ENCODE peak calls at places on chromosome 18, in six cellular contexts. One of them, this sample, is unnamed.
A peak's percentile ranks its signal among the peaks of the same experiment; 100 is the strongest.

GRCh38 chr18:6521804-6522418 is 107.2 kb upstream of the L3MBTL4 start:
- DNase-seq in SK-N-SH: no peak
- DNase-seq in GM12878: peak; percentile 15
- DNase-seq in K562: peak; percentile 50
- DNase-seq in HepG2: peak; percentile 53
- DNase-seq in HCT116: no peak
- DNase-seq in this sample: peak; percentile 49

GRCh38 chr18:58960946-58961722 is 96.5 kb downstream of the ZNF532 start:
- DNase-seq in HCT116: no peak
- DNase-seq in SK-N-SH: no peak
- DNase-seq in HepG2: no peak
- DNase-seq in GM12878: no peak
- DNase-seq in K562: no peak
- DNase-seq in this sample: no peak

GRCh38 chr18:77676901-77677300 is 427.3 kb downstream of the GALR1 start:
- DNase-seq in HepG2: no peak
- DNase-seq in SK-N-SH: no peak
- DNase-seq in GM12878: no peak
- DNase-seq in K562: no peak
- DNase-seq in HCT116: no peak
- DNase-seq in this sample: no peak

GRCh38 chr18:59957957-59958356 is 58.2 kb downstream of the PMAIP1 start:
- DNase-seq in HCT116: peak; percentile 67
- DNase-seq in HepG2: peak; percentile 3
- DNase-seq in SK-N-SH: peak; percentile 78
- DNase-seq in GM12878: no peak
- DNase-seq in K562: peak; percentile 9
- DNase-seq in this sample: no peak

GRCh38 chr18:11037841-11038240 is 111.5 kb downstream of the PIEZO2 start:
- DNase-seq in HepG2: no peak
- DNase-seq in SK-N-SH: no peak
- DNase-seq in GM12878: no peak
- DNase-seq in K562: no peak
- DNase-seq in HCT116: no peak
- DNase-seq in this sample: no peak

GRCh38 chr18:3596324-3597158 is 146.6 kb downstream of the TGIF1 start:
- DNase-seq in K562: peak; percentile 82
- DNase-seq in HCT116: no peak
- DNase-seq in HepG2: peak; percentile 88
- DNase-seq in SK-N-SH: peak; percentile 69
- DNase-seq in GM12878: no peak
- DNase-seq in this sample: no peak

GRCh38 chr18:36692909-36693308 is 135.9 kb downstream of the TPGS2 start:
- DNase-seq in GM12878: no peak
- DNase-seq in HCT116: no peak
- DNase-seq in SK-N-SH: peak; percentile 35
- DNase-seq in K562: no peak
- DNase-seq in HepG2: no peak
- DNase-seq in this sample: no peak

GRCh38 chr18:58254873-58255511 is 211.0 kb downstream of the NEDD4L start:
- DNase-seq in HCT116: no peak
- DNase-seq in SK-N-SH: no peak
- DNase-seq in HepG2: no peak
- DNase-seq in K562: no peak
- DNase-seq in GM12878: no peak
- DNase-seq in this sample: no peak

GRCh38 chr18:59837586-59837985 is 62.2 kb upstream of the PMAIP1 start:
- DNase-seq in K562: peak; percentile 50
- DNase-seq in HCT116: peak; percentile 80
- DNase-seq in SK-N-SH: peak; percentile 64
- DNase-seq in GM12878: peak; percentile 82
- DNase-seq in HepG2: peak; percentile 52
- DNase-seq in this sample: peak; percentile 73

GRCh38 chr18:6731197-6731596 is 1.7 kb downstream of the ARHGAP28 start:
- DNase-seq in GM12878: no peak
- DNase-seq in K562: no peak
- DNase-seq in SK-N-SH: no peak
- DNase-seq in HepG2: no peak
- DNase-seq in HCT116: no peak
- DNase-seq in this sample: no peak

GRCh38 chr18:79572093-79572780 is 107.4 kb upstream of the CTDP1 start:
- DNase-seq in SK-N-SH: no peak
- DNase-seq in HCT116: no peak
- DNase-seq in K562: no peak
- DNase-seq in HepG2: no peak
- DNase-seq in GM12878: no peak
- DNase-seq in this sample: no peak

GRCh38 chr18:676747-677544 is 19.5 kb downstream of the TYMS start:
- DNase-seq in GM12878: no peak
- DNase-seq in SK-N-SH: no peak
- DNase-seq in HepG2: no peak
- DNase-seq in HCT116: no peak
- DNase-seq in K562: no peak
- DNase-seq in this sample: no peak

GRCh38 chr18:74234326-74235171 is 57.2 kb downstream of the CYB5A start:
- DNase-seq in GM12878: no peak
- DNase-seq in SK-N-SH: no peak
- DNase-seq in K562: no peak
- DNase-seq in HepG2: peak; percentile 98
- DNase-seq in HCT116: no peak
- DNase-seq in this sample: no peak

GRCh38 chr18:43009666-43010065 is 105.8 kb downstream of the RIT2 start:
- DNase-seq in HepG2: no peak
- DNase-seq in GM12878: no peak
- DNase-seq in SK-N-SH: no peak
- DNase-seq in HCT116: no peak
- DNase-seq in K562: no peak
- DNase-seq in this sample: no peak

GRCh38 chr18:3679254-3679653 is 229.3 kb downstream of the TGIF1 start:
- DNase-seq in SK-N-SH: no peak
- DNase-seq in HCT116: no peak
- DNase-seq in GM12878: no peak
- DNase-seq in HepG2: no peak
- DNase-seq in K562: no peak
- DNase-seq in this sample: no peak

GRCh38 chr18:76992226-76993084 is 140.1 kb downstream of the MBP start:
- DNase-seq in GM12878: no peak
- DNase-seq in HepG2: no peak
- DNase-seq in SK-N-SH: no peak
- DNase-seq in HCT116: no peak
- DNase-seq in K562: no peak
- DNase-seq in this sample: no peak

GRCh38 chr18:45538444-45538843 is 76.8 kb upstream of the SLC14A2 start:
- DNase-seq in HCT116: no peak
- DNase-seq in K562: no peak
- DNase-seq in SK-N-SH: no peak
- DNase-seq in HepG2: no peak
- DNase-seq in GM12878: no peak
- DNase-seq in this sample: no peak

GRCh38 chr18:1505856-1506255 is 601.2 kb downstream of the ADCYAP1 start:
- DNase-seq in SK-N-SH: no peak
- DNase-seq in GM12878: no peak
- DNase-seq in HCT116: no peak
- DNase-seq in K562: no peak
- DNase-seq in HepG2: no peak
- DNase-seq in this sample: no peak

GRCh38 chr18:76459687-76460350 is 35.2 kb downstream of the ZNF516 start:
- DNase-seq in HCT116: peak; percentile 15
- DNase-seq in SK-N-SH: no peak
- DNase-seq in HepG2: no peak
- DNase-seq in K562: no peak
- DNase-seq in GM12878: no peak
- DNase-seq in this sample: no peak

GRCh38 chr18:61637319-61637718 is 255.5 kb downstream of the RNF152 start:
- DNase-seq in SK-N-SH: no peak
- DNase-seq in GM12878: no peak
- DNase-seq in HCT116: no peak
- DNase-seq in HepG2: no peak
- DNase-seq in K562: no peak
- DNase-seq in this sample: no peak

GRCh38 chr18:61639886-61640285 is 252.9 kb downstream of the RNF152 start:
- DNase-seq in K562: no peak
- DNase-seq in HCT116: no peak
- DNase-seq in GM12878: no peak
- DNase-seq in HepG2: no peak
- DNase-seq in SK-N-SH: no peak
- DNase-seq in this sample: no peak

GRCh38 chr18:61637905-61638304 is 254.9 kb downstream of the RNF152 start:
- DNase-seq in GM12878: no peak
- DNase-seq in HepG2: no peak
- DNase-seq in HCT116: no peak
- DNase-seq in K562: no peak
- DNase-seq in SK-N-SH: no peak
- DNase-seq in this sample: peak; percentile 26

GRCh38 chr18:61635901-61636528 is 256.8 kb downstream of the RNF152 start:
- DNase-seq in SK-N-SH: peak; percentile 66
- DNase-seq in HCT116: peak; percentile 29
- DNase-seq in HepG2: peak; percentile 18
- DNase-seq in K562: peak; percentile 22
- DNase-seq in GM12878: no peak
- DNase-seq in this sample: no peak
- TF ChIP-seq JUND in SK-N-SH: no peak
- TF ChIP-seq JUND in HCT116: no peak
- TF ChIP-seq JUND in HepG2: no peak
- TF ChIP-seq JUND in K562: no peak
- TF ChIP-seq JUND in GM12878: no peak
- TF ChIP-seq JUND in this sample: no peak

GRCh38 chr18:22309191-22309590 is 108.5 kb downstream of the CTAGE1 start:
- DNase-seq in K562: no peak
- DNase-seq in GM12878: no peak
- DNase-seq in HepG2: no peak
- DNase-seq in HCT116: no peak
- DNase-seq in SK-N-SH: no peak
- DNase-seq in this sample: no peak
- TF ChIP-seq JUND in K562: no peak
- TF ChIP-seq JUND in GM12878: no peak
- TF ChIP-seq JUND in HepG2: no peak
- TF ChIP-seq JUND in HCT116: no peak
- TF ChIP-seq JUND in SK-N-SH: no peak
- TF ChIP-seq JUND in this sample: no peak

GRCh38 chr18:48605408-48605845 is 66.6 kb downstream of the CTIF start:
- DNase-seq in SK-N-SH: peak; percentile 58
- DNase-seq in HCT116: peak; percentile 29
- DNase-seq in HepG2: peak; percentile 73
- DNase-seq in GM12878: peak; percentile 23
- DNase-seq in K562: peak; percentile 65
- DNase-seq in this sample: peak; percentile 10
- TF ChIP-seq JUND in SK-N-SH: no peak
- TF ChIP-seq JUND in HCT116: no peak
- TF ChIP-seq JUND in HepG2: no peak
- TF ChIP-seq JUND in GM12878: no peak
- TF ChIP-seq JUND in K562: no peak
- TF ChIP-seq JUND in this sample: no peak

GRCh38 chr18:12751891-12752290 is 49.0 kb downstream of the PSMG2 start:
- DNase-seq in SK-N-SH: peak; percentile 52
- DNase-seq in HepG2: no peak
- DNase-seq in GM12878: no peak
- DNase-seq in HCT116: no peak
- DNase-seq in K562: no peak
- DNase-seq in this sample: no peak
- TF ChIP-seq JUND in SK-N-SH: no peak
- TF ChIP-seq JUND in HepG2: no peak
- TF ChIP-seq JUND in GM12878: no peak
- TF ChIP-seq JUND in HCT116: no peak
- TF ChIP-seq JUND in K562: no peak
- TF ChIP-seq JUND in this sample: no peak

DNA sequence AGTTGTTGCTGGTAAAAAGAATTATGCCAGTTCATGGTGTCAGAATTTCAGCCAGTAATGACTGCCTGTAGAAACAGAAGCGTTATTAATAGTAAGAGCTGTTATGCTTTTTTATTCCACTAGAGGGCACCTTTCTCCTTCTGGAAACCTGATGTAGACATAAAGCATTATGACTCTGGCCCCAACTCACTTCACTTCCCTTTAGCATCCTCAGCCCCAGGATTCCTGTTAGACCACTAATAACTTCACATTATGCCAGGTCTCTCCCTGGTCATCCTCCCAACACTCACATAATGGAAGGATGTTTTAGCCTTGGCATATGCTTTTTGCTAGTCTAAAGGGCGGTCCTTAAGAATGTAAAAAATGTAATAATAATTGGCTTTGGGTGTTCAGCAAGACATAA is 34.9 kb downstream of the C18orf54 start:
- DNase-seq in GM12878: no peak
- DNase-seq in HCT116: peak; percentile 68
- DNase-seq in K562: peak; percentile 35
- DNase-seq in SK-N-SH: peak; percentile 52
- DNase-seq in HepG2: peak; percentile 52
- DNase-seq in this sample: peak; percentile 66
- TF ChIP-seq JUND in GM12878: no peak
- TF ChIP-seq JUND in HCT116: no peak
- TF ChIP-seq JUND in K562: no peak
- TF ChIP-seq JUND in SK-N-SH: no peak
- TF ChIP-seq JUND in HepG2: no peak
- TF ChIP-seq JUND in this sample: no peak

DNA sequence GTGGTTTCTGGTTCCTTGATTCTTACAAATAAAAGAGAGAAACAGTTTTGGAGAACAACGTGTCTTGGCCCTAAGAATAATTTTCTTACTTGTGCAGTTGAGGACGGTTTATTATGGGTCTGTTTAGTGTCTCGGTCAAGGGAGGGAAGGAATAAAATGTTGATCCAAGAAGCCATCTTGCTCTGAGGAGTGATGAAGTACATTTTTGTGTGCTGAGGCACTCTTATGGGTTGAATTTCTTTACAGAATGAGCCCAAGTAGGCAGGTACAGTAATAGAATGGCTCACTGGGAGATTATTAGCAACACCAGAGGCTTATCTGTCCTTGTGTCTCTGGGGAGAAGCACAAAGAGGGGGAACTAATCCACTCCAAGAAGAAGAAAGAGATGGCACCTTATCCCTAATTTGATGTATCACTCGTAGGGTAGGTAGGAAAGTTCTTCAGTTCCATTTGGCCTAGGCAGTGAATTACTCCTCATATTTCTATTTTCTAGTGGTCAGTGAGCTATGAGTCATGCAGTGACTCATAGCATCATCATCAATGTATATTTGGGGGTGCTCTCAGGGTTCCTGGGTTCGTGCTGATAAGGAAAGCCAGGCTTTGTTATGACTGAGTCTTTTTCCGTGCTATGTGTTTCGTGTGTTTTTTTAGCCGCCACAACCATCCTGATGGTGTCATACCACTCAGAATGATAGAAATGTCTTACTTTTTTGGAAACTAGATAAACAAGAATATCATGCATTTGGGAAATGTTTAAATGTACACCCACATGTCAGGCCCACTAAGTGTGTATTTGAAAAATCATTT is 250.1 kb upstream of the CTAGE1 start:
- DNase-seq in K562: peak; percentile 84
- DNase-seq in GM12878: peak; percentile 20
- DNase-seq in SK-N-SH: no peak
- DNase-seq in HepG2: no peak
- DNase-seq in HCT116: peak; percentile 34
- DNase-seq in this sample: no peak
- TF ChIP-seq JUND in K562: peak; percentile 100
- TF ChIP-seq JUND in GM12878: no peak
- TF ChIP-seq JUND in SK-N-SH: peak; percentile 98
- TF ChIP-seq JUND in HepG2: no peak
- TF ChIP-seq JUND in HCT116: peak; percentile 83
- TF ChIP-seq JUND in this sample: no peak